ENCODE peak calls at places on chromosomes 6 and 20, in ten cellular contexts. G is mucosa of descending colon; U is GM23248; B is lower lobe of right lung; L is esophagus squamous epithelium; D is ascending aorta; K is heart left ventricle; R is psoas muscle; Z is fibroblast of lung; W is CD8-positive, alpha-beta T cell. S is an unnamed sample.
A peak's percentile ranks its signal among the peaks of the same experiment; 100 is the strongest.

GRCh38 chr6:44166591-44167184 is 8.1 kb downstream of the CAPN11 start:
- DNase-seq in W (no peak), G (no peak), Z (no peak), L (no peak), R (no peak), D (no peak), B (no peak), U (no peak), K (no peak), S (no peak)

GRCh38 chr6:106281088-106281487 is 44.5 kb downstream of the ATG5 start:
- DNase-seq in K (no peak), U (peak; percentile 5), G (no peak), R (no peak), L (no peak), Z (peak; percentile 55), W (no peak), B (no peak), D (no peak), S (no peak)

GRCh38 chr6:160259143-160259425 is 463 bp upstream of the SLC22A2 start:
- DNase-seq in Z (no peak), L (no peak), U (no peak), W (no peak), D (no peak), G (no peak), B (no peak), K (no peak), R (no peak), S (no peak)

GRCh38 chr6:104940881-104941693 is 15.8 kb upstream of the LIN28B start:
- DNase-seq in D (no peak), R (peak; percentile 63), G (no peak), W (no peak), L (no peak), U (peak; percentile 66), Z (peak; percentile 36), K (no peak), B (peak; percentile 45), S (no peak)

GRCh38 chr20:12156252-12156651 is 238.6 kb downstream of the BTBD3 start:
- DNase-seq in D (no peak), Z (no peak), K (no peak), U (no peak), R (no peak), B (no peak), W (no peak), G (no peak), L (no peak), S (no peak)

GRCh38 chr6:143806282-143807102 is 36.6 kb upstream of the LTV1 start:
- DNase-seq in B (peak; percentile 59), U (peak; percentile 66), W (no peak), R (no peak), G (no peak), D (no peak), K (no peak), Z (peak; percentile 84), L (peak; percentile 0), S (no peak)

GRCh38 chr20:61973515-61974356 is 91.9 kb downstream of the TAF4 start:
- DNase-seq in W (no peak), B (no peak), D (no peak), G (no peak), K (no peak), U (no peak), L (no peak), R (no peak), Z (no peak), S (no peak)

GRCh38 chr6:37487891-37488290 is 11.8 kb downstream of the CCDC167 start:
- DNase-seq in L (no peak), G (no peak), U (no peak), K (no peak), R (no peak), B (no peak), Z (no peak), W (no peak), D (no peak), S (no peak)

GRCh38 chr6:20946037-20946436 is 411.8 kb downstream of the CDKAL1 start:
- DNase-seq in K (no peak), Z (peak; percentile 71), G (no peak), D (no peak), U (peak; percentile 33), R (no peak), L (no peak), B (no peak), W (no peak), S (no peak)

GRCh38 chr6:32886674-32887383 is 32.8 kb downstream of the PSMB9 start:
- DNase-seq in Z (peak; percentile 65), L (no peak), U (peak; percentile 89), G (no peak), R (no peak), W (no peak), B (no peak), K (no peak), D (no peak), S (no peak)

GRCh38 chr6:7920425-7920824 is 9.8 kb upstream of the TXNDC5 start:
- DNase-seq in U (peak; percentile 5), Z (no peak), R (no peak), W (no peak), G (no peak), D (no peak), B (no peak), L (no peak), K (no peak), S (no peak)

GRCh38 chr6:22320750-22321149 is 23.9 kb upstream of the PRL start:
- DNase-seq in R (no peak), L (no peak), K (no peak), W (no peak), D (no peak), G (no peak), U (peak; percentile 73), Z (peak; percentile 99), B (no peak), S (no peak)

DNA sequence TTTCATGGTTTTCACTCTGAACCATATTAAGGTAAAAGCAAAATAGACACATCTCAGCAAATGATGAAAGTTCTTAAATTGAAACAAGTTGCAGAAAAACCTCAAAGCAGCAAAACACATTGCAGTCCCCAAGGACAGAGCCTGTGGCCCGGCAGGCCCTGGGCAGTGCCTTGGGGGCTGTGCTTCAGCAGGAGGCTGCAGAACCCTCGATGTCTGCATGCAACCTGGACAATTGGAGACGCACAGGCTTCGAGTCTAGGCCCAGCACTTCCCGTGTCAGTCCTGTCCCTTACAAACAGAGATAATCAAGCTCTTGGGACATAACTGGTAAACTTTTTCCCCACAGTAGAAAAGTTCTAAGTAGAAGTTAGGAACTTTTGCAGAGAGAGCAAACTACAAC is 9.2 kb downstream of the PYGB start:
- DNase-seq in K (no peak), U (no peak), L (no peak), Z (no peak), R (peak; percentile 28), D (no peak), B (no peak), G (no peak), W (no peak), S (no peak)
- H3K36me3 ChIP-seq in K (peaks cover 30% of the 10 kb centered on the region), U (peaks cover 5% of the 10 kb centered on the region), L (no peaks in the 10 kb centered on the region), Z (peaks cover 8% of the 10 kb centered on the region), R (peaks cover 22% of the 10 kb centered on the region), D (peaks cover 38% of the 10 kb centered on the region), B (peaks cover 27% of the 10 kb centered on the region), G (no peaks in the 10 kb centered on the region), W (no peaks in the 10 kb centered on the region), S (peaks cover 43% of the 10 kb centered on the region)

DNA sequence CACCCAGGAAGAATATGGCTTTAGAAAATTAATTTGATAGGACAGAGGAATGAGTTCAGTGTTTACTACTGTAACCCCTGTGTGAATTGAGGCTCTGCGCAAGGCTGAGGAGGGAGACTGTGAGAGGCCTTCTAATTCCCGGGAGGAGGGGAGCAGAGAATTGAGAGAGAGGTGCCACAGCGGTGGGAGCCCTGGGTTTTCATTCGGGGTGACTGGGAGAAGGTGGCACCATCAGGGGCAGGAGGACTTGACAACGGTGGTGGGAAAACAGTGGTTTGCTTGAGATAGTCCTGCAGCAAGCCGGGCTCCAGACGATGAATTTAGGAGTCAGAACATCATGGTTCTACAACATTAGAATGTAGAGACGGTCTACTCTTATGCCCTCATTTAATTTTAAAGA is 9.2 kb downstream of the DUSP22 start:
- DNase-seq in W (no peak), B (no peak), U (no peak), R (no peak), G (no peak), D (no peak), L (no peak), Z (no peak), K (no peak), S (no peak)
- H3K9me3 ChIP-seq in W (no peaks in the 10 kb centered on the region), B (no peaks in the 10 kb centered on the region), U (no peaks in the 10 kb centered on the region), R (no peaks in the 10 kb centered on the region), G (peaks cover 10% of the 10 kb centered on the region), D (no peaks in the 10 kb centered on the region), L (no peaks in the 10 kb centered on the region), Z (no peaks in the 10 kb centered on the region), K (no peaks in the 10 kb centered on the region), S (no peaks in the 10 kb centered on the region)

GRCh38 chr6:157193443-157193996 is 129.8 kb downstream of the TMEM242 start:
- DNase-seq in R (no peak), B (no peak), G (no peak), D (no peak), Z (no peak), U (no peak), L (no peak), K (no peak), W (no peak), S (no peak)

GRCh38 chr6:157196391-157196790 is 126.9 kb downstream of the TMEM242 start:
- DNase-seq in G (no peak), L (no peak), B (no peak), K (no peak), D (no peak), R (no peak), Z (no peak), U (no peak), W (no peak), S (no peak)

GRCh38 chr6:157194110-157194509 is 129.2 kb downstream of the TMEM242 start:
- DNase-seq in Z (no peak), L (no peak), W (no peak), K (no peak), D (no peak), U (no peak), G (no peak), R (no peak), B (no peak), S (no peak)

GRCh38 chr6:157198425-157199279 is 124.7 kb downstream of the TMEM242 start:
- DNase-seq in K (peak; percentile 81), Z (no peak), B (peak; percentile 91), L (no peak), R (peak; percentile 58), D (peak; percentile 67), U (peak; percentile 19), W (no peak), G (peak; percentile 90), S (peak; percentile 53)

DNA sequence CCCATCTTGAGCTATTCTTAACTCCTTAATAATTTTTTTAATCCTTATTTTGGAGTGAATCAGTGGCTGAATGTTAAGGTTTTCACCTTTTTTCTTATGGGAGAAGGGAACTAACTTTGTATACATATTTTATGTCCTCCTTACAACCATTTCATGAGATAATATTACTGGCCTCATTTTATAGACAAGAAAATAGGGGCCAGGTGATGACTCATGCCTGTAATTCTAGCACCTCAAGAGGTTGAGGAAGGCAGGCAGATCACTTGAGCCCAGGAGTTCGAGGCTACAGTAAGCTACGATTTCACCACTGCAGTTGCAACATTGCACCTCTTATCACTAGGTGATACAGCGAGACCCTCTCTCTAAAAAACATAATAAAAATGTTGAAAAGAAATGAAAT is 128.7 kb downstream of the TMEM242 start:
- DNase-seq in D (no peak), B (no peak), R (no peak), G (no peak), U (peak; percentile 36), K (no peak), L (no peak), W (no peak), Z (peak; percentile 18), S (no peak)
- H3K36me3 ChIP-seq in D (peaks cover 36% of the 10 kb centered on the region), B (peaks cover 87% of the 10 kb centered on the region), R (peaks cover 57% of the 10 kb centered on the region), G (no peaks in the 10 kb centered on the region), U (peaks cover 30% of the 10 kb centered on the region), K (peaks cover 92% of the 10 kb centered on the region), L (peaks cover 27% of the 10 kb centered on the region), W (peaks cover 8% of the 10 kb centered on the region), Z (peaks cover 6% of the 10 kb centered on the region), S (peaks cover 64% of the 10 kb centered on the region)

GRCh38 chr6:137892271-137892708 is 25.2 kb downstream of the TNFAIP3 start:
- DNase-seq in Z (peak; percentile 92), L (no peak), B (no peak), K (no peak), D (no peak), R (no peak), G (no peak), W (no peak), U (peak; percentile 92), S (no peak)
- H3K9me3 ChIP-seq in Z (no peaks in the 10 kb centered on the region), L (no peaks in the 10 kb centered on the region), B (no peaks in the 10 kb centered on the region), K (no peaks in the 10 kb centered on the region), D (peaks cover 4% of the 10 kb centered on the region), R (peaks cover 4% of the 10 kb centered on the region), G (no peaks in the 10 kb centered on the region), W (no peaks in the 10 kb centered on the region), U (peaks cover 8% of the 10 kb centered on the region), S (peaks cover 15% of the 10 kb centered on the region)